ENCODE peak calls at places on chromosomes 1 and 21, in five cellular contexts. W is mesenchymal stem cell, X is trophoblast cell, D is neuronal stem cell, H is H1. Z is an unnamed sample.

GRCh38 chr1:162292422-162292849 is 84.2 kb downstream of the SPATA46 start:
- DNase-seq in W (peak), X (peak), D (no peak), H (no peak), Z (no peak)

GRCh38 chr1:222912730-222913129 is 97.9 kb downstream of the DISP1 start:
- DNase-seq in W (no peak), X (no peak), D (no peak), H (no peak), Z (no peak)

GRCh38 chr1:154906621-154907081 is 29.9 kb downstream of the PMVK start:
- DNase-seq in W (no peak), X (peak), D (no peak), H (no peak), Z (no peak)

GRCh38 chr1:89022167-89022959 is at the start of gene GBP3:
- DNase-seq in W (peak), X (peak), D (no peak), H (no peak), Z (no peak)

GRCh38 chr1:160080381-160081100 is 797 bp upstream of the KCNJ9 start:
- DNase-seq in W (no peak), X (no peak), D (no peak), H (no peak), Z (no peak)

GRCh38 chr1:27615346-27616004 is 11.5 kb upstream of the AHDC1 start:
- DNase-seq in W (no peak), X (no peak), D (no peak), H (no peak), Z (peak)

GRCh38 chr21:45850181-45850580 is 131.4 kb upstream of the COL6A1 start:
- DNase-seq in W (no peak), X (no peak), D (no peak), H (no peak), Z (peak)

GRCh38 chr1:12166834-12167492 is at the start of gene TNFRSF1B:
- DNase-seq in W (peak), X (peak), D (peak), H (no peak), Z (peak)

GRCh38 chr21:29613877-29614276 is 315.2 kb downstream of the BACH1 start:
- DNase-seq in W (no peak), X (no peak), D (no peak), H (no peak), Z (no peak)

GRCh38 chr1:2539312-2539907 is 9.3 kb upstream of the HES5 start:
- DNase-seq in W (no peak), X (peak), D (no peak), H (no peak), Z (peak)

GRCh38 chr21:44461438-44462089 is 6.3 kb downstream of the LRRC3 start:
- DNase-seq in W (no peak), X (peak), D (no peak), H (no peak), Z (peak)

GRCh38 chr1:46983416-46983815 is 40.1 kb upstream of the CYP4X1 start:
- DNase-seq in W (no peak), X (no peak), D (no peak), H (no peak), Z (peak)

GRCh38 chr1:207062058-207062457 is 9.0 kb downstream of the PFKFB2 start:
- DNase-seq in W (no peak), X (no peak), D (no peak), H (no peak), Z (no peak)

GRCh38 chr1:207064546-207064945 is 11.5 kb downstream of the PFKFB2 start:
- DNase-seq in W (no peak), X (no peak), D (no peak), H (no peak), Z (no peak)

GRCh38 chr1:207059881-207060280 is 6.8 kb downstream of the PFKFB2 start:
- DNase-seq in W (no peak), X (no peak), D (no peak), H (no peak), Z (no peak)

GRCh38 chr1:207060596-207060995 is 7.5 kb downstream of the PFKFB2 start:
- DNase-seq in W (no peak), X (no peak), D (no peak), H (no peak), Z (no peak)

DNA sequence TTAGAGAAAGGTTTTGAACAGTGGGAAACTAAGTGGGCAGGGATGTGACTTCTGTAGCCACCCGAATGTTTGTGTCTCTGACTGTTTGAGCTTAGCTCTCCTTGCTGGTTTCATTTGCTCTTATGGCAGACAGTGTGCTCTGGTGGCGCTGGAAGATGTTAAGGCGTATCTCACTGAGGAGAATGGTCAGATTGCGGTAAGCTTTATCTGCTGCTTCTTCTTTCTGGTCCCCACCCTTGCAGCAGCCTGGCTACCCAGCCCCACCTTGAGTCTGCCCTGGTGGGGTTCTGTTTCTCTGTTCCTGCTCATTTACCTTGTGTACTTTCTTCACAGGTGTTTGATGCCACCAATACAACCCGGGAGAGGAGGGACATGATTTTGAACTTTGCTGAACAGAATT is 9.9 kb downstream of the PFKFB2 start:
- DNase-seq in W (no peak), X (no peak), D (no peak), H (no peak), Z (no peak)
- H2BK12ac ChIP-seq in W (no peak), X (no peak), D (no peak), H (no peak), Z (no peak)

GRCh38 chr1:63770381-63770780 is 3.4 kb upstream of the ROR1 start:
- DNase-seq in W (no peak), X (no peak), D (no peak), H (no peak), Z (no peak)
- H2BK12ac ChIP-seq in W (no peak), X (peak), D (no peak), H (no peak), Z (no peak)

DNA sequence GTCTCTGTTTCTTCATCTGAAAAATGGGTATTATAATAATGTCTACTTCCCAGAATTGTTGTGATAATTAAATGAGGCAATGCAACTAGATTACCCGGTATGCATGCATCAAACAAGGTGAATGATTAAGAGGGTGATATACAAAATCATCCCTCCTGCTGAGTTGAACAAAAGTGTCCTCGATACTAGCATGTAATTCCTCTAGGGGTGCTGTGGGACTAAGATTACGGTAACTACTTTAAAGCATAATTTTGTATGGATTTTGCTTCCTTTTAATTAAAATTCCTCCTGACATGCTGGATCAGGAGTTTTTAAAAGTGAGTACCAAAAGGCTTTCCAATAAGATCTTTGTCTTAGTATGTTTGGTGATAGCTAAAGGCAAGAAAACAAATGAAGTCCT is 98.7 kb upstream of the PRMT6 start:
- DNase-seq in W (no peak), X (no peak), D (no peak), H (no peak), Z (no peak)
- H2BK12ac ChIP-seq in W (no peak), X (no peak), D (no peak), H (no peak), Z (no peak)

DNA sequence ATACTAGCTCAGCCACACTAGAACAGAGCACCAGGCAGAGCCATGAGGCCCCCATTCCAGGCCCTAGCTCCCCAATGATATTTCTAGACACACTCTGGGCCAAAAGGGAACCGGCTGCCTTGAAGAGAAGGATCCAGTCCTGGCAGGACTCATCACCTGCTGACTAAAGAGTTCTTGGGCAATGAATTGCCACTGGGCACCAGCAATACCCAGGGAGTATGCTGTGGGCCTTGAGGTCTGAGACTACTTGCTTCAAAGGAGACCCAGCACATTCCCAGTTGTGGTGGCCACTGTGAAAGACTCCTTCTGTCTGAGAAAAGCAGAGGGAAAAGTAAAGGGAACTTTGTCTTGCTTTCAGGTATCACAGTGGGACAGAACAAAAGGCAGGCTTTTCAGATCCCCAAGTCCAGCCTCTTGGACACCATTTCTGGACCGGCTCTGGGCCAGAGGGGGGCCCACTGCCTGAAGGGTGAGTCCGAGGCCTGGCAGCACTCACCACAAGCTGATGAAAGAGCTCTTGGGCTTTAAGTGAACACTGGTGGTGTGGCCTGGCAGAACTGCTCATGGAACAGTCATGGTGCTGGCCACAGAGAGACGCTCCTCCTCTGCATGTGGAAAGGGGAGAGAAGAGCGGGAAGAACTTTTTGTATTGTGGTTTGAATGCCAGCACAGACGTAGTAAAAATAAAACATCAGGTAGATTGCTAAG is 72.5 kb downstream of the CDC42BPA start:
- DNase-seq in W (no peak), X (no peak), D (no peak), H (no peak), Z (no peak)
- H2BK12ac ChIP-seq in W (no peak), X (peak), D (no peak), H (no peak), Z (no peak)

GRCh38 chr1:214637125-214637524 is 34.1 kb downstream of the CENPF start:
- DNase-seq in W (no peak), X (no peak), D (no peak), H (no peak), Z (no peak)

GRCh38 chr1:214638474-214638807 is 35.4 kb downstream of the CENPF start:
- DNase-seq in W (no peak), X (peak), D (no peak), H (no peak), Z (no peak)

GRCh38 chr1:214637722-214638473 is 34.9 kb downstream of the CENPF start:
- DNase-seq in W (peak), X (peak), D (no peak), H (no peak), Z (no peak)

GRCh38 chr1:214640431-214641213 is 37.6 kb downstream of the CENPF start:
- DNase-seq in W (no peak), X (peak), D (no peak), H (no peak), Z (no peak)

DNA sequence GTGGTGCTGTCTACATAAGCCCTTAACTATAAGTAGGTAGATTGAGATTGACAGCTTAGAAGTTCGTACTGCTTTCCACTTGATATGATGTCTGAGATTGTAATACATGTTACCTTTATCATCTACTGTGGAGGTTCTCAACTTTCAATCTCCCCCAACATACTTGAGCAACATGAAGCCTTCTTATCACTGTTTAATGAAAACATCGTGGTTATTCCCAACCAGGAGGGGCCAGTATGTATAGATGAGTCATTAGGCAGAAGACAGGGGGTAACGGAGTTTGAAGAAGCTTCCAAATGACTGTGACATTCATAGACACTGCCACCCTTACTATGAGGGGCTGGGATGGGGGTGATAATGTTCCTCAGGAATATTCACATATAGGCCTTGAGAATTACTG is 36.0 kb downstream of the CENPF start:
- DNase-seq in W (peak), X (no peak), D (no peak), H (no peak), Z (no peak)
- H2BK12ac ChIP-seq in W (no peak), X (no peak), D (no peak), H (no peak), Z (no peak)

DNA sequence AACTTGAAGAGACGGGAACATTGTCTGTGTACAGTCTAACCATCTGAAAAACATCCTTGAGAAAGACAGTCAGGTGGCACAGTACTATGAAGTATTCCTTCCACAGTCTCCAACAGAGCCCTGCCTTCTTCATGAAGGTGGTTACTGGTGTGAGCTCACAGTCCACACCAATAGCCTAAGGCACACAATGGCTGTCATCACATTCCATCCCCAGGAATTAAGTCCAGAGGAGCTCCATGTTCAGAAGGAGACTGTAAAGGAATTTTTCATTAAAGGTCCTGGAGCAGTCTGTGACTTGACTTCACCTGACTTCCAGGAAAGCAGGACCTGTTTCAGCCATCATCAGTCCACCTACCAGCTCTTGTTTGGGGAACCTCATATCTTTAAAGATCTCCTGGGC is 180.2 kb downstream of the C1orf21 start:
- DNase-seq in W (no peak), X (peak), D (no peak), H (no peak), Z (no peak)
- H2BK12ac ChIP-seq in W (peak), X (no peak), D (no peak), H (no peak), Z (no peak)

GRCh38 chr1:147895123-147895522 is 7.5 kb upstream of the GJA8 start:
- DNase-seq in W (no peak), X (no peak), D (no peak), H (no peak), Z (no peak)
- H2BK12ac ChIP-seq in W (no peak), X (no peak), D (no peak), H (no peak), Z (no peak)

GRCh38 chr1:237041795-237042466 is at the start of gene RYR2:
- DNase-seq in W (no peak), X (peak), D (peak), H (peak), Z (peak)
- H2BK12ac ChIP-seq in W (no peak), X (no peak), D (no peak), H (peak), Z (no peak)

DNA sequence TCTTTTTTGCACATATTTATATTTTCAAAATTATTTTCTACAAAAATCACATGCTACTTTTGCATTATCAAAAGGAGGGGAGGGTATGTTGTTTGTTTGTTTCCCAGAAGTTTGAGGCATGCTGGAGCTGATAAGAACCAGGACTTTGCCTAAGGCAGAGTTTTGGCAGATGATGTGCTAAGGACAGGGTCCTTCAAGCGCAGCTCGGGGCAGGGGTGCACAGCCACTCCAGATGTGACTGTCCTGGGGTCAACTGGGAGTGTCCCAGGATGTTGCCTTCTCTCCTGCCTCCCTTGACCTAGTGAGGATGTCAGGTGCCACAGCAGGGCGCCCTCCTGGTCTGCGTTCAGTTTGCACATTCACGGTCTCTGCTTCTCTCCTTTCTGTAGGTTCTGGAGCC is 42.6 kb upstream of the SRRM1 start:
- DNase-seq in W (no peak), X (peak), D (no peak), H (no peak), Z (no peak)
- H2BK12ac ChIP-seq in W (no peak), X (no peak), D (no peak), H (no peak), Z (no peak)